ENCODE peak calls at places on chromosomes 7 and 10, in four cellular contexts. H, N, Q and U are unnamed samples.

GRCh38 chr7:15130666-15131541 is 228.4 kb upstream of the DGKB start:
- DNase-seq in Q (no peak), N (no peak), H (no peak), U (no peak)

GRCh38 chr7:43372656-43373355 is 210.1 kb upstream of the STK17A start:
- DNase-seq in Q (no peak), H (no peak), N (no peak), U (no peak)

GRCh38 chr7:79050592-79050991 is 402.9 kb downstream of the MAGI2 start:
- DNase-seq in H (no peak), Q (no peak), N (no peak), U (no peak)

GRCh38 chr10:70879244-70879643 is 9.1 kb downstream of the PCBD1 start:
- DNase-seq in N (no peak), H (no peak), Q (no peak), U (no peak)

GRCh38 chr10:31928531-31929259 is at the start of gene ARHGAP12:
- DNase-seq in N (peak; percentile 91), H (no peak), Q (peak; percentile 74), U (peak; percentile 72)

GRCh38 chr7:154693646-154694045 is 309.3 kb downstream of the PAXIP1 start:
- DNase-seq in Q (no peak), H (no peak), N (no peak), U (no peak)

GRCh38 chr7:73308074-73308664 is 457 bp downstream of the NSUN5 start:
- DNase-seq in H (no peak), Q (no peak), N (no peak), U (no peak)

GRCh38 chr10:97333601-97334369 is 744 bp downstream of the FRAT2 start:
- DNase-seq in Q (no peak), H (no peak), N (peak; percentile 48), U (peak; percentile 44)

GRCh38 chr7:92768501-92769360 is 67.6 kb downstream of the CDK6 start:
- DNase-seq in H (peak; percentile 49), Q (no peak), N (no peak), U (no peak)

GRCh38 chr10:63156236-63156635 is 23.1 kb downstream of the NRBF2 start:
- DNase-seq in Q (no peak), H (no peak), N (no peak), U (no peak)

GRCh38 chr7:88243345-88243909 is 23.6 kb upstream of the SRI start:
- DNase-seq in H (peak; percentile 7), N (no peak), Q (peak; percentile 21), U (peak; percentile 27)

GRCh38 chr7:151123485-151124204 is 37.4 kb downstream of the AGAP3 start:
- DNase-seq in Q (peak; percentile 65), H (no peak), N (peak; percentile 97), U (peak; percentile 99)
- TF ChIP-seq FOXK2 in Q (no peak), H (no peak), N (no peak), U (no peak)

GRCh38 chr7:24911213-24911603 is 68.8 kb downstream of the OSBPL3 start:
- DNase-seq in H (peak; percentile 45), Q (no peak), N (no peak), U (no peak)
- TF ChIP-seq FOXK2 in H (no peak), Q (no peak), N (peak; percentile 34), U (no peak)

DNA sequence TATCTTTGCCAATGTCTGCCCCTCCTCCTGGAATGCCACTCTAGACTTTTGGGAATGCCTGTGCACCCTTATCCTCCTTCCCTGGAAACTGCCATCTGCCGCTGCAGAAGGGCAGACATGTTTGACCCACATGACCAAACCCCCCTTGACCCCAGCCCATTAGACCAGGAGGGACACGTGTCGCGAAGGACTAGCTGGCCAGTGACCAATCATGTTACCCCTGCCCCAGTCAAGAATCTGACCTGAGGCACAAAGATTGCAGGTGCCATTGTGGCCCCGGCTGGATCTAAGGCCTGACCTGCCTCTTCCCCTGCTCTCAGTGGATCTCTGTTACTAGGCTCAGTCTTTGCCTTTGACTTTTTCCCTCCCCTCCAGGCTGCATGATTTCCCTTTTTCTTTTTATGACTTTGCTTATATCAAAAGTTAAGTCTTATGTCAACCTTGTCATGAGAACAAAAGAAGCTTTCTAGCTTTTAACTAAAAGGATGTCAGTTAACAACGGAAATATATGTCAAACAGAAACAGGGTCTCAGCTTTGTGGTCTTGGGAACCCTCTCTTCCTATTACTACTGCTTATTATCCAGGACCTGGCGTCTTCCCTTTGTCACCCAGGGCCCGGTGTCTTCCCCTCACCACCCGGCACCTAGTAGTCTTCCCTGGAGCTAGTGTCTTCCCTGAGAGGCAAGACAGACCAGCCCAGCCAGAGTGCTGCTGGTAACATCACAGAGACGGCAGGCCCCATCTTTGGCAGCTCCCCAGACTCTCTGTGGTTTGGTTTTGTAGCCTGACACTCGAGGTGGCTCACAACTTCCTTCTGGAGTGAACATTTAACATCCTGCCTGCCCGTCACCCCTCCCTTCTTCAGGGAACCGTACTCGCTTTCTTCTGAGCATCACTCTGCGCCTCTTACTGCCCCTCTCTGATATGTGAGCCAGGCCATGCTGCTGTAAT is 24.4 kb upstream of the PPIF start:
- DNase-seq in H (peak; percentile 46), N (no peak), Q (no peak), U (no peak)
- TF ChIP-seq FOXK2 in H (no peak), N (no peak), Q (no peak), U (no peak)

GRCh38 chr10:114393482-114393881 is 10.8 kb downstream of the AFAP1L2 start:
- DNase-seq in N (no peak), H (no peak), Q (no peak), U (no peak)
- TF ChIP-seq FOXK2 in N (no peak), H (no peak), Q (no peak), U (no peak)

DNA sequence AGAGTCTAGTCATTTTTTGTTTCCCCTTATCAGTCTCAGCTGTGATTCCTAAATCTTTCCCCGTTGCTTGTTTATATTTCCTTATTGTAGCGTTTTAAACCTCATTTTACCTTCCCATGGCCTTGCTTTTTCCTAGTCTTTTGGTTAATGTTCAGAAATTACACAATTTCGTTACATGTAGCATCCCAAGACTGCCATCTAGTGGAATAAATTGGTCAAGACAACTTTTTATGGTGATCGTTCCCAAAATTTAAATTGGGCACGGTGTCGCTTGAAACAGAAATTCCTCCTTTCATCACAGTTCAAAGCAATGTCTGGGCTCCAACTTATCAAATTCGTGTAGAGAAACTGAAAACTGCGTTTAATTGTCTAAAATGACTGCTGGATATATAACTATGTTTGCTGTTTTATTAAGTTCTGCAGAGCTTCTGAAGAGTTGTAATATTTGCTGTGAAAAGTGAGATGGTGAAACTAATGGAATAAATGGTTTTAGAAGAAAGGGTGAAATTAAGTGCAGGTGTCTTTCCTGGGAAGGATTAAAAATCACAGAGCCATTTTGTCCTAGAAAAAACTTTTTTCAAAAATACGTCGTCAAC is 370.2 kb downstream of the PHF14 start:
- DNase-seq in Q (peak; percentile 24), H (no peak), N (peak; percentile 40), U (peak; percentile 25)
- TF ChIP-seq FOXK2 in Q (no peak), H (no peak), N (no peak), U (no peak)